ENCODE peak calls at places on chromosome 9, in ten cellular contexts. Z is hypothalamus; F is activated T-helper 1 cell treated with anti-CD3 and anti-CD28 coated beads, Interleukin-12 subunit alpha, Interleukin-12 subunit beta, Interleukin-2, Interleukin-4 antibody, amounts not matched to agents 30 ng/mL and 10 ng/mL and 1 ng/mL, durations not matched to agents 14 hours and 24 hours and 36 hours; B is stimulated activated CD4-positive, alpha-beta T cell treated with anti-CD3 and anti-CD28 coated beads, Interleukin-1b, Interleukin-23, amount 100 ng/mL, for 24 hours; O is GM13976; T is AG04449; S is psoas muscle; X is RWPE1; G is iPS DF 19.7; P is NCI-H510A treated with DMSO at 0.1 percent for 48 hours. N is an unnamed sample.
A peak's percentile ranks its signal among the peaks of the same experiment; 100 is the strongest.

GRCh38 chr9:121299125-121299466 is 31.1 kb downstream of the GSN start:
- DNase-seq in Z (no peak), F (no peak), B (no peak), O (no peak), T (no peak), S (peak; percentile 70), X (no peak), G (no peak), P (peak; percentile 41), N (no peak)

GRCh38 chr9:10855847-10856246 is 243.0 kb upstream of the PTPRD start:
- DNase-seq in Z (no peak), F (no peak), B (no peak), O (no peak), T (no peak), S (no peak), X (peak; percentile 9), G (peak; percentile 0), P (peak; percentile 0), N (no peak)

GRCh38 chr9:127541865-127542264 is 70.2 kb upstream of the STXBP1 start:
- DNase-seq in Z (no peak), F (no peak), B (no peak), O (no peak), T (no peak), S (peak; percentile 85), X (no peak), G (no peak), P (no peak), N (no peak)

GRCh38 chr9:134707031-134707680 is 65.6 kb downstream of the COL5A1 start:
- DNase-seq in Z (no peak), F (no peak), B (no peak), O (no peak), T (peak; percentile 45), S (peak; percentile 84), X (peak; percentile 44), G (no peak), P (no peak), N (peak; percentile 36)

GRCh38 chr9:103287361-103287760 is 292.2 kb downstream of the CYLC2 start:
- DNase-seq in Z (no peak), F (no peak), B (no peak), O (no peak), T (no peak), S (no peak), X (no peak), G (no peak), P (no peak), N (no peak)

GRCh38 chr9:126671381-126671831 is 57.7 kb downstream of the LMX1B start:
- DNase-seq in Z (no peak), F (no peak), B (no peak), O (no peak), T (no peak), S (no peak), X (no peak), G (no peak), P (peak; percentile 26), N (no peak)

GRCh38 chr9:117664419-117664818 is 39.8 kb upstream of the TLR4 start:
- DNase-seq in Z (no peak), F (no peak), B (no peak), O (no peak), T (no peak), S (no peak), X (no peak), G (no peak), P (no peak), N (no peak)

GRCh38 chr9:81787747-81788632 is 98.6 kb upstream of the TLE1 start:
- DNase-seq in Z (no peak), F (no peak), B (no peak), O (no peak), T (peak; percentile 80), S (peak; percentile 54), X (peak; percentile 67), G (no peak), P (no peak), N (peak; percentile 28)

GRCh38 chr9:27572918-27573698 is at the start of gene C9orf72:
- DNase-seq in Z (peak; percentile 81), F (peak; percentile 81), B (peak; percentile 74), O (peak; percentile 84), T (no peak), S (peak; percentile 89), X (peak; percentile 89), G (no peak), P (no peak), N (peak; percentile 52)

GRCh38 chr9:114572199-114572598 is 15.4 kb upstream of the ATP6V1G1 start:
- DNase-seq in Z (no peak), F (no peak), B (no peak), O (no peak), T (no peak), S (no peak), X (no peak), G (no peak), P (no peak), N (no peak)

GRCh38 chr9:79623799-79624721 is 52.3 kb downstream of the TLE4 start:
- DNase-seq in Z (no peak), F (peak; percentile 4), B (no peak), O (peak; percentile 62), T (no peak), S (peak; percentile 48), X (peak; percentile 82), G (no peak), P (peak; percentile 9), N (no peak)